ENCODE peak calls at places on chromosomes 2 and 18, in ten cellular contexts. One of them, this sample, is unnamed.
A peak's percentile ranks its signal among the peaks of the same experiment; 100 is the strongest.

GRCh38 chr2:232931636-232932035 is 61.6 kb downstream of the SNORC start:
- DNase-seq in AG10803: no peak
- DNase-seq in nephron progenitor cell: no peak
- DNase-seq in psoas muscle: no peak
- DNase-seq in fibroblast of lung: no peak
- DNase-seq in body of pancreas: no peak
- DNase-seq in foreskin keratinocyte: no peak
- DNase-seq in A549: no peak
- DNase-seq in foreskin fibroblast: peak; percentile 9
- DNase-seq in epithelial cell of esophagus: peak; percentile 21
- DNase-seq in this sample: no peak

GRCh38 chr2:60215295-60215990 is 338.0 kb downstream of the BCL11A start:
- DNase-seq in AG10803: no peak
- DNase-seq in nephron progenitor cell: peak; percentile 25
- DNase-seq in psoas muscle: no peak
- DNase-seq in fibroblast of lung: no peak
- DNase-seq in body of pancreas: peak; percentile 48
- DNase-seq in foreskin keratinocyte: no peak
- DNase-seq in A549: no peak
- DNase-seq in foreskin fibroblast: no peak
- DNase-seq in epithelial cell of esophagus: no peak
- DNase-seq in this sample: no peak

GRCh38 chr2:121611730-121612705 is 37.2 kb downstream of the CLASP1 start:
- DNase-seq in AG10803: no peak
- DNase-seq in nephron progenitor cell: no peak
- DNase-seq in psoas muscle: no peak
- DNase-seq in fibroblast of lung: no peak
- DNase-seq in body of pancreas: no peak
- DNase-seq in foreskin keratinocyte: no peak
- DNase-seq in A549: no peak
- DNase-seq in foreskin fibroblast: no peak
- DNase-seq in epithelial cell of esophagus: no peak
- DNase-seq in this sample: no peak

GRCh38 chr18:77077836-77078456 is 54.6 kb downstream of the MBP start:
- DNase-seq in AG10803: peak; percentile 57
- DNase-seq in nephron progenitor cell: no peak
- DNase-seq in psoas muscle: no peak
- DNase-seq in fibroblast of lung: peak; percentile 58
- DNase-seq in body of pancreas: no peak
- DNase-seq in foreskin keratinocyte: peak; percentile 68
- DNase-seq in A549: no peak
- DNase-seq in foreskin fibroblast: no peak
- DNase-seq in epithelial cell of esophagus: peak; percentile 61
- DNase-seq in this sample: no peak

GRCh38 chr2:239687441-239687840 is 286.6 kb upstream of the HDAC4 start:
- DNase-seq in AG10803: no peak
- DNase-seq in nephron progenitor cell: no peak
- DNase-seq in psoas muscle: no peak
- DNase-seq in fibroblast of lung: no peak
- DNase-seq in body of pancreas: no peak
- DNase-seq in foreskin keratinocyte: no peak
- DNase-seq in A549: no peak
- DNase-seq in foreskin fibroblast: no peak
- DNase-seq in epithelial cell of esophagus: no peak
- DNase-seq in this sample: no peak

GRCh38 chr2:106596844-106597243 is 109.7 kb downstream of the CD8B2 start:
- DNase-seq in AG10803: no peak
- DNase-seq in nephron progenitor cell: no peak
- DNase-seq in psoas muscle: no peak
- DNase-seq in fibroblast of lung: no peak
- DNase-seq in body of pancreas: no peak
- DNase-seq in foreskin keratinocyte: no peak
- DNase-seq in A549: peak; percentile 29
- DNase-seq in foreskin fibroblast: no peak
- DNase-seq in epithelial cell of esophagus: peak; percentile 2
- DNase-seq in this sample: no peak

GRCh38 chr2:207338220-207338607 is 172.5 kb upstream of the KLF7 start:
- DNase-seq in AG10803: no peak
- DNase-seq in nephron progenitor cell: no peak
- DNase-seq in psoas muscle: no peak
- DNase-seq in fibroblast of lung: no peak
- DNase-seq in body of pancreas: no peak
- DNase-seq in foreskin keratinocyte: no peak
- DNase-seq in A549: no peak
- DNase-seq in foreskin fibroblast: no peak
- DNase-seq in epithelial cell of esophagus: peak; percentile 59
- DNase-seq in this sample: no peak

GRCh38 chr2:28271914-28272240 is 120.8 kb upstream of the FOSL2 start:
- DNase-seq in AG10803: peak; percentile 43
- DNase-seq in nephron progenitor cell: no peak
- DNase-seq in psoas muscle: no peak
- DNase-seq in fibroblast of lung: no peak
- DNase-seq in body of pancreas: no peak
- DNase-seq in foreskin keratinocyte: no peak
- DNase-seq in A549: no peak
- DNase-seq in foreskin fibroblast: no peak
- DNase-seq in epithelial cell of esophagus: no peak
- DNase-seq in this sample: no peak

GRCh38 chr18:50579061-50579774 is 19.3 kb downstream of the MAPK4 start:
- DNase-seq in AG10803: no peak
- DNase-seq in nephron progenitor cell: no peak
- DNase-seq in psoas muscle: no peak
- DNase-seq in fibroblast of lung: no peak
- DNase-seq in body of pancreas: no peak
- DNase-seq in foreskin keratinocyte: no peak
- DNase-seq in A549: no peak
- DNase-seq in foreskin fibroblast: no peak
- DNase-seq in epithelial cell of esophagus: no peak
- DNase-seq in this sample: no peak

GRCh38 chr18:50582500-50582899 is 22.6 kb downstream of the MAPK4 start:
- DNase-seq in AG10803: no peak
- DNase-seq in nephron progenitor cell: no peak
- DNase-seq in psoas muscle: peak; percentile 30
- DNase-seq in fibroblast of lung: no peak
- DNase-seq in body of pancreas: no peak
- DNase-seq in foreskin keratinocyte: no peak
- DNase-seq in A549: no peak
- DNase-seq in foreskin fibroblast: no peak
- DNase-seq in epithelial cell of esophagus: no peak
- DNase-seq in this sample: no peak

GRCh38 chr18:50578030-50578429 is 18.1 kb downstream of the MAPK4 start:
- DNase-seq in AG10803: no peak
- DNase-seq in nephron progenitor cell: no peak
- DNase-seq in psoas muscle: no peak
- DNase-seq in fibroblast of lung: no peak
- DNase-seq in body of pancreas: no peak
- DNase-seq in foreskin keratinocyte: no peak
- DNase-seq in A549: no peak
- DNase-seq in foreskin fibroblast: no peak
- DNase-seq in epithelial cell of esophagus: no peak
- DNase-seq in this sample: no peak

GRCh38 chr18:50581517-50581916 is 21.6 kb downstream of the MAPK4 start:
- DNase-seq in AG10803: no peak
- DNase-seq in nephron progenitor cell: no peak
- DNase-seq in psoas muscle: no peak
- DNase-seq in fibroblast of lung: no peak
- DNase-seq in body of pancreas: no peak
- DNase-seq in foreskin keratinocyte: no peak
- DNase-seq in A549: no peak
- DNase-seq in foreskin fibroblast: no peak
- DNase-seq in epithelial cell of esophagus: no peak
- DNase-seq in this sample: no peak

DNA sequence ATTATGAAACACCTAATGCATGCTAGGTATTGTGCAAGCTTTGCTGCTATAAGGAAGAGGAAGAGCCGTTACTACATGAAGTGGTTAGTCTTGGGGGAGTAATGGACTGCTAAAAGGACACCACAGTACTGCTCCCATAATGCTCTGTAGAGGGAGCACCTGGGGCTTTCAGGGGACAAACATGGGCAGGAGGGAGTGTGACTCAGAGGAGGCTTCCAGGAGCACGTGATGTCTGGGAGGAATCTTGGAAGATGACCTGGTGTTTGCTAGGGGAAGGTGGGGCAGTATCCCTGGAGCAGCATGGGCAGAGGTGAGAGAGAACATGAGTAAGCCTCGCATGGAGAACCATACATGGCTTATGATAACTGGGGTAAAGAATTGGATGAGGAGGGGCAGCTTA is 18.8 kb downstream of the MAPK4 start:
- DNase-seq in AG10803: no peak
- DNase-seq in nephron progenitor cell: no peak
- DNase-seq in psoas muscle: no peak
- DNase-seq in fibroblast of lung: no peak
- DNase-seq in body of pancreas: no peak
- DNase-seq in foreskin keratinocyte: peak; percentile 82
- DNase-seq in A549: peak; percentile 13
- DNase-seq in foreskin fibroblast: no peak
- DNase-seq in epithelial cell of esophagus: peak; percentile 79
- DNase-seq in this sample: no peak
- TF ChIP-seq CTCF in AG10803: no peak
- TF ChIP-seq CTCF in nephron progenitor cell: no peak
- TF ChIP-seq CTCF in psoas muscle: no peak
- TF ChIP-seq CTCF in fibroblast of lung: no peak
- TF ChIP-seq CTCF in body of pancreas: no peak
- TF ChIP-seq CTCF in foreskin keratinocyte: peak; percentile 33
- TF ChIP-seq CTCF in A549: no peak
- TF ChIP-seq CTCF in foreskin fibroblast: no peak
- TF ChIP-seq CTCF in epithelial cell of esophagus: no peak
- TF ChIP-seq CTCF in this sample: no peak

GRCh38 chr2:173963817-173964564 is 1.2 kb downstream of the SP3 start:
- DNase-seq in AG10803: peak; percentile 83
- DNase-seq in nephron progenitor cell: peak; percentile 82
- DNase-seq in psoas muscle: peak; percentile 94
- DNase-seq in fibroblast of lung: peak; percentile 89
- DNase-seq in body of pancreas: peak; percentile 92
- DNase-seq in foreskin keratinocyte: peak; percentile 75
- DNase-seq in A549: peak; percentile 61
- DNase-seq in foreskin fibroblast: peak; percentile 84
- DNase-seq in epithelial cell of esophagus: peak; percentile 91
- DNase-seq in this sample: peak; percentile 92

GRCh38 chr2:173962036-173962435 is 3.1 kb downstream of the SP3 start:
- DNase-seq in AG10803: no peak
- DNase-seq in nephron progenitor cell: no peak
- DNase-seq in psoas muscle: no peak
- DNase-seq in fibroblast of lung: peak; percentile 41
- DNase-seq in body of pancreas: no peak
- DNase-seq in foreskin keratinocyte: no peak
- DNase-seq in A549: no peak
- DNase-seq in foreskin fibroblast: no peak
- DNase-seq in epithelial cell of esophagus: peak; percentile 50
- DNase-seq in this sample: no peak

GRCh38 chr2:173964565-173965371 is 405 bp downstream of the SP3 start:
- DNase-seq in AG10803: peak; percentile 89
- DNase-seq in nephron progenitor cell: peak; percentile 83
- DNase-seq in psoas muscle: peak; percentile 90
- DNase-seq in fibroblast of lung: peak; percentile 89
- DNase-seq in body of pancreas: peak; percentile 87
- DNase-seq in foreskin keratinocyte: peak; percentile 64
- DNase-seq in A549: no peak
- DNase-seq in foreskin fibroblast: peak; percentile 87
- DNase-seq in epithelial cell of esophagus: peak; percentile 83
- DNase-seq in this sample: peak; percentile 82

GRCh38 chr2:173962583-173963110 is 2.5 kb downstream of the SP3 start:
- DNase-seq in AG10803: no peak
- DNase-seq in nephron progenitor cell: no peak
- DNase-seq in psoas muscle: no peak
- DNase-seq in fibroblast of lung: no peak
- DNase-seq in body of pancreas: no peak
- DNase-seq in foreskin keratinocyte: no peak
- DNase-seq in A549: no peak
- DNase-seq in foreskin fibroblast: no peak
- DNase-seq in epithelial cell of esophagus: no peak
- DNase-seq in this sample: peak; percentile 24

GRCh38 chr2:173963323-173963816 is 1.8 kb downstream of the SP3 start:
- DNase-seq in AG10803: peak; percentile 75
- DNase-seq in nephron progenitor cell: no peak
- DNase-seq in psoas muscle: no peak
- DNase-seq in fibroblast of lung: peak; percentile 83
- DNase-seq in body of pancreas: no peak
- DNase-seq in foreskin keratinocyte: peak; percentile 69
- DNase-seq in A549: peak; percentile 51
- DNase-seq in foreskin fibroblast: peak; percentile 35
- DNase-seq in epithelial cell of esophagus: peak; percentile 68
- DNase-seq in this sample: peak; percentile 67
- TF ChIP-seq CTCF in AG10803: peak; percentile 58
- TF ChIP-seq CTCF in nephron progenitor cell: no peak
- TF ChIP-seq CTCF in psoas muscle: peak; percentile 40
- TF ChIP-seq CTCF in fibroblast of lung: peak; percentile 30
- TF ChIP-seq CTCF in body of pancreas: no peak
- TF ChIP-seq CTCF in foreskin keratinocyte: peak; percentile 49
- TF ChIP-seq CTCF in A549: peak; percentile 12
- TF ChIP-seq CTCF in foreskin fibroblast: peak; percentile 26
- TF ChIP-seq CTCF in epithelial cell of esophagus: peak; percentile 35
- TF ChIP-seq CTCF in this sample: no peak

DNA sequence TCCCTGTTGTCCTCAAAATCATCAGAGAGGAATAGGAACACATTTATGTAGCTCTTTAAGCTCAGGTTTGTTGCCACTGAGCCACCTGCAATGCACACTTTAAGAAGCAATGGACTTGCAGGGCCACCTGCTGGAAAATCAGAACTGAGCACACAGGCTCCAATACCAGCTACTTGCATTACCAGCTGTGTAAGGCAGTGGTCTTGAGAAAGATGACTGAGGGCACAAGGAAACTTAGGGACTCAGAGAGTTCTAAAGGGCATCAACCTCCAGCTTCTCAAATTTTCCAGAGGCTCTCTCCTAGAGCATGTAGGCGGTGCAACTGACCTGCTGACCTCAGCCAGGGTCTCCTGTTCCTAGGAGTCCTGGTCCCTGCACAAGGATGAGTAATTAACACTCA is 2.5 kb upstream of the CNDP2 start:
- DNase-seq in AG10803: peak; percentile 60
- DNase-seq in nephron progenitor cell: peak; percentile 31
- DNase-seq in psoas muscle: no peak
- DNase-seq in fibroblast of lung: peak; percentile 41
- DNase-seq in body of pancreas: peak; percentile 62
- DNase-seq in foreskin keratinocyte: peak; percentile 60
- DNase-seq in A549: peak; percentile 14
- DNase-seq in foreskin fibroblast: peak; percentile 28
- DNase-seq in epithelial cell of esophagus: peak; percentile 86
- DNase-seq in this sample: peak; percentile 58
- TF ChIP-seq CTCF in AG10803: peak; percentile 56
- TF ChIP-seq CTCF in nephron progenitor cell: peak; percentile 49
- TF ChIP-seq CTCF in psoas muscle: peak; percentile 43
- TF ChIP-seq CTCF in fibroblast of lung: peak; percentile 27
- TF ChIP-seq CTCF in body of pancreas: peak; percentile 60
- TF ChIP-seq CTCF in foreskin keratinocyte: peak; percentile 74
- TF ChIP-seq CTCF in A549: peak; percentile 57
- TF ChIP-seq CTCF in foreskin fibroblast: peak; percentile 39
- TF ChIP-seq CTCF in epithelial cell of esophagus: peak; percentile 94
- TF ChIP-seq CTCF in this sample: peak; percentile 73

DNA sequence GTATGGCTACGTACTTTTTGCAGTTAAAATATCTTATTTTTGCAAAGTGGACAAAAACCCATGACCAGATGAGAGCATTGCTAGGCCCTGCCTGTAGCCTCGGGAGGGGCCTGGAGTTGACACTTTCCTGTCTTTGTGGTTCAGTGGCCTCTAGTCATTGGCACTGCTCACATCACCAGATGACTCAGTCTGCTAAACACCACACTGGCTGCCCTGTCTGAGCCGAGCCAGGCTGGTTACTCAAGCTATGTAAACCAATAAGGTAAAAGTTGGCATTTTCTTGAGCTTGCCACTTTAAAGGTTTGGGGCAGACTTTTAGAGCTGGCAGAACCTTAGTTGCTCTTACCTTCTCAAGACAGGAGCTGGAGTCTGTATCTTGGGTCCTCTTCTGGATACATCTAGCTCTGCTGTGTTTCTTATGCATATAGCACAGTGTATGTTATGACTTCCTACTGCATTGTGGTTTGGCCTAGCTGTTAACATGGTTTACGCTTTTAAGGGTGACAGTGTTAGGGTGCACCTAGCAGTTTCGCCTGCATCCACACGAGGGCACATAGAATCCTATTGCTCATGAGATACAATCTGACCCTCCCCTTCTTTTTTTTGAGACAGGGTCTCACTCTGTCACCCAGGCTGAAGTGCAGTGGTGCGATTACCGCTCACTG is 76.4 kb downstream of the AP1S3 start:
- DNase-seq in AG10803: peak; percentile 76
- DNase-seq in nephron progenitor cell: no peak
- DNase-seq in psoas muscle: no peak
- DNase-seq in fibroblast of lung: peak; percentile 77
- DNase-seq in body of pancreas: no peak
- DNase-seq in foreskin keratinocyte: peak; percentile 95
- DNase-seq in A549: peak; percentile 42
- DNase-seq in foreskin fibroblast: peak; percentile 87
- DNase-seq in epithelial cell of esophagus: peak; percentile 97
- DNase-seq in this sample: peak; percentile 24
- TF ChIP-seq CTCF in AG10803: peak; percentile 11
- TF ChIP-seq CTCF in nephron progenitor cell: no peak
- TF ChIP-seq CTCF in psoas muscle: no peak
- TF ChIP-seq CTCF in fibroblast of lung: no peak
- TF ChIP-seq CTCF in body of pancreas: no peak
- TF ChIP-seq CTCF in foreskin keratinocyte: peak; percentile 48
- TF ChIP-seq CTCF in A549: peak; percentile 47
- TF ChIP-seq CTCF in foreskin fibroblast: no peak
- TF ChIP-seq CTCF in epithelial cell of esophagus: peak; percentile 43
- TF ChIP-seq CTCF in this sample: peak; percentile 30